ENCODE peak calls at places on chromosomes 1 and 21, in four cellular contexts. J, U, O and Y are unnamed samples.

GRCh38 chr1:241627453-241628329 is 12.5 kb downstream of the CHML start:
- DNase-seq in U (peak; percentile 35), J (peak; percentile 39), O (peak; percentile 60), Y (peak; percentile 51)

GRCh38 chr1:61967750-61968149 is 225.5 kb downstream of the PATJ start:
- DNase-seq in O (no peak), J (no peak), U (no peak), Y (no peak)

GRCh38 chr1:225770586-225771248 is 6.9 kb upstream of the SRP9 start:
- DNase-seq in J (no peak), U (no peak), O (peak; percentile 48), Y (no peak)

GRCh38 chr1:33396188-33397124 is 34.4 kb downstream of the PHC2 start:
- DNase-seq in O (no peak), J (peak; percentile 79), U (no peak), Y (no peak)

GRCh38 chr1:68085752-68086151 is 35.3 kb upstream of the DIRAS3 start:
- DNase-seq in J (no peak), U (no peak), O (no peak), Y (no peak)

GRCh38 chr1:175377394-175377793 is 184.8 kb upstream of the KIAA0040 start:
- DNase-seq in O (no peak), U (no peak), J (no peak), Y (no peak)

GRCh38 chr1:6148497-6149241 is 31.5 kb downstream of the CHD5 start:
- DNase-seq in J (peak; percentile 100), U (no peak), O (no peak), Y (peak; percentile 97)

GRCh38 chr1:182350839-182351238 is 40.8 kb downstream of the GLUL start:
- DNase-seq in O (no peak), J (no peak), U (no peak), Y (no peak)

GRCh38 chr1:153475282-153475681 is 14.8 kb upstream of the S100A7 start:
- DNase-seq in J (no peak), U (no peak), O (no peak), Y (no peak)

GRCh38 chr21:31403596-31404333 is 59.7 kb upstream of the TIAM1 start:
- DNase-seq in U (no peak), O (no peak), J (no peak), Y (peak; percentile 54)

DNA sequence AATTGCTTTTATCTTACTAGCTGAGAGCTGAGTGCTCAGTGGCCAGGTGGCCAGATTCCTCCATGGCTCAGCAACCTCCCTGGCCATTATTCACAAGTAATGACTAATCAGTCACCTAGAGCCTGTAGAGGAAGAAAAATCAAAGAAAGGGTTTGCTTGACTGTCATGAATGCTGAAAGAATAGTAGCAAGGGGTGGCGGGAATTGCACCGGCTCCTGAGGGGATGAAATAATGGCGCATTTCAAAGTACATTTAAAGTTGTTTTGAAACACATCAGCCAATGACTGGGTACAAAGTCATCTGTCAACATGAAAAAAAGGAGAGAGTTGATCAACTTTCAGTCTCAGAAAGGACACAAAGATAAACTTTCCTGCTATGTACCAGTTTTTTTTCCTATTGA is 99.5 kb downstream of the OMA1 start:
- DNase-seq in J (no peak), U (no peak), O (no peak), Y (no peak)
- TF ChIP-seq FOXK2 in J (no peak), U (no peak), O (no peak), Y (no peak)

GRCh38 chr1:159211331-159212136 is 6.9 kb downstream of the ACKR1 start:
- DNase-seq in O (peak; percentile 11), U (no peak), J (peak; percentile 65), Y (peak; percentile 56)
- TF ChIP-seq FOXK2 in O (no peak), U (no peak), J (no peak), Y (no peak)

GRCh38 chr1:228011721-228012311 is 5.0 kb downstream of the WNT3A start:
- DNase-seq in O (no peak), J (peak; percentile 8), U (no peak), Y (peak; percentile 7)
- TF ChIP-seq FOXK2 in O (no peak), J (no peak), U (no peak), Y (no peak)

GRCh38 chr1:151061012-151061401 is 810 bp downstream of the MLLT11 start:
- DNase-seq in O (no peak), J (no peak), U (no peak), Y (no peak)
- TF ChIP-seq FOXK2 in O (no peak), J (no peak), U (no peak), Y (no peak)

GRCh38 chr21:35528109-35529042 is 479.3 kb upstream of the RUNX1 start:
- DNase-seq in U (no peak), J (no peak), O (no peak), Y (no peak)
- TF ChIP-seq FOXK2 in U (no peak), J (no peak), O (no peak), Y (no peak)

GRCh38 chr1:32321712-32322291 is 14.2 kb downstream of the MARCKSL1 start:
- DNase-seq in J (no peak), U (no peak), O (peak; percentile 86), Y (no peak)
- TF ChIP-seq FOXK2 in J (no peak), U (no peak), O (no peak), Y (no peak)